ENCODE peak calls at places on chromosome 19, in seven cellular contexts. S, V, M, T, J, E and Y are unnamed samples.

GRCh38 chr19:3135961-3136683 is at the start of gene GNA15:
- DNase-seq in S (peak; percentile 34), V (peak; percentile 70), M (no peak), T (no peak), J (no peak), E (no peak), Y (peak; percentile 69)

GRCh38 chr19:18814063-18814462 is 17.7 kb upstream of the UPF1 start:
- DNase-seq in S (no peak), V (no peak), M (no peak), T (no peak), J (no peak), E (no peak), Y (no peak)

GRCh38 chr19:43784981-43785808 is 4.4 kb upstream of the KCNN4 start:
- DNase-seq in S (peak; percentile 88), V (peak; percentile 71), M (peak; percentile 32), T (peak; percentile 60), J (peak; percentile 80), E (peak; percentile 60), Y (no peak)

GRCh38 chr19:45578861-45579260 is 5.7 kb downstream of the OPA3 start:
- DNase-seq in S (no peak), V (no peak), M (no peak), T (no peak), J (no peak), E (no peak), Y (no peak)

GRCh38 chr19:10887616-10888367 is 16.4 kb downstream of the CARM1 start:
- DNase-seq in S (no peak), V (no peak), M (no peak), T (no peak), J (no peak), E (no peak), Y (no peak)

GRCh38 chr19:52221031-52221430 is 31.2 kb downstream of the PPP2R1A start:
- DNase-seq in S (no peak), V (no peak), M (no peak), T (no peak), J (no peak), E (no peak), Y (no peak)

GRCh38 chr19:10713317-10713716 is 4.6 kb upstream of the DNM2 start:
- DNase-seq in S (no peak), V (no peak), M (no peak), T (no peak), J (peak; percentile 64), E (no peak), Y (no peak)

GRCh38 chr19:38310279-38310670 is 5.5 kb downstream of the YIF1B start:
- DNase-seq in S (no peak), V (no peak), M (no peak), T (no peak), J (no peak), E (no peak), Y (no peak)

GRCh38 chr19:16944626-16945363 is 56.0 kb downstream of the F2RL3 start:
- DNase-seq in S (no peak), V (peak; percentile 4), M (no peak), T (no peak), J (no peak), E (no peak), Y (no peak)

GRCh38 chr19:35812220-35813042 is at the start of gene PRODH2:
- DNase-seq in S (no peak), V (no peak), M (no peak), T (no peak), J (no peak), E (no peak), Y (no peak)

GRCh38 chr19:31314156-31314555 is 35.1 kb downstream of the TSHZ3 start:
- DNase-seq in S (no peak), V (no peak), M (no peak), T (no peak), J (no peak), E (no peak), Y (no peak)

GRCh38 chr19:33388817-33389573 is 15.5 kb downstream of the CEBPG start:
- DNase-seq in S (no peak), V (peak; percentile 12), M (no peak), T (no peak), J (no peak), E (no peak), Y (no peak)